ENCODE peak calls at places on chromosomes 1 and 21, in ten cellular contexts. K is neural crest cell, Z is GM04503, D is heart right ventricle, M is tibial artery, P is BJ, C is GM04504, B is NCI-H446, L is RCC 7860, A is cardiac fibroblast. H is an unnamed sample.

GRCh38 chr1:151047925-151048644 is 534 bp downstream of the C1orf56 start:
- DNase-seq in C (peak; percentile 46), B (peak; percentile 65), K (peak; percentile 64), P (no peak), A (peak; percentile 76), L (peak; percentile 28), D (peak; percentile 73), M (peak; percentile 76), Z (peak; percentile 21), H (peak; percentile 79)

GRCh38 chr1:182789138-182790076 is at the start of gene NPL:
- DNase-seq in Z (no peak), B (peak; percentile 81), A (peak; percentile 86), C (peak; percentile 30), D (peak; percentile 86), K (peak; percentile 67), L (peak; percentile 26), P (no peak), M (peak; percentile 71), H (peak; percentile 87)

GRCh38 chr1:3018576-3018975 is 2.7 kb upstream of the ACTRT2 start:
- DNase-seq in C (no peak), B (no peak), L (no peak), K (no peak), P (no peak), Z (no peak), D (no peak), M (no peak), A (no peak), H (no peak)

GRCh38 chr1:71191520-71191919 is 110.7 kb upstream of the ZRANB2 start:
- DNase-seq in D (no peak), Z (no peak), K (no peak), C (no peak), L (no peak), B (no peak), M (no peak), A (no peak), P (no peak), H (no peak)

GRCh38 chr21:16908087-16908486 is 604.8 kb upstream of the CXADR start:
- DNase-seq in K (no peak), P (peak; percentile 73), B (peak; percentile 63), A (no peak), Z (peak; percentile 16), L (no peak), M (no peak), D (no peak), C (peak; percentile 64), H (no peak)

GRCh38 chr1:209657140-209657879 is 5.1 kb upstream of the LAMB3 start:
- DNase-seq in B (no peak), A (no peak), K (no peak), L (peak; percentile 99), Z (peak; percentile 64), C (no peak), M (no peak), D (no peak), P (no peak), H (no peak)

GRCh38 chr1:9294910-9295636 is 2.4 kb downstream of the SPSB1 start:
- DNase-seq in D (no peak), M (peak; percentile 71), K (no peak), Z (peak; percentile 55), A (peak; percentile 79), P (no peak), B (no peak), C (peak; percentile 62), L (peak; percentile 63), H (no peak)

GRCh38 chr1:192635041-192635440 is 906 bp upstream of the RGS13 start:
- DNase-seq in A (no peak), M (no peak), K (no peak), C (no peak), Z (no peak), L (no peak), D (no peak), P (no peak), B (no peak), H (no peak)

GRCh38 chr1:7975212-7975865 is 13.8 kb downstream of the PARK7 start:
- DNase-seq in L (peak; percentile 74), C (peak; percentile 37), B (peak; percentile 47), K (peak; percentile 70), M (peak; percentile 55), D (peak; percentile 60), A (peak; percentile 86), Z (no peak), P (no peak), H (peak; percentile 58)

GRCh38 chr21:22020221-22020620 is 1022.0 kb downstream of the NCAM2 start:
- DNase-seq in Z (no peak), D (no peak), K (no peak), B (peak; percentile 3), L (no peak), M (no peak), P (no peak), A (peak; percentile 53), C (no peak), H (no peak)

GRCh38 chr1:235920596-235921375 is 54.1 kb upstream of the LYST start:
- DNase-seq in P (no peak), B (no peak), L (no peak), Z (no peak), A (no peak), M (no peak), C (no peak), K (no peak), D (no peak), H (peak; percentile 68)

GRCh38 chr21:46390603-46391545 is 66.9 kb downstream of the PCNT start:
- DNase-seq in Z (no peak), D (no peak), C (no peak), K (no peak), M (no peak), A (no peak), L (no peak), B (no peak), P (no peak), H (no peak)

GRCh38 chr21:36542312-36543101 is 62.6 kb upstream of the CLDN14 start:
- DNase-seq in D (no peak), A (no peak), P (no peak), L (no peak), M (no peak), K (no peak), B (no peak), Z (no peak), C (no peak), H (no peak)